ENCODE peak calls at places on chromosomes 6 and 20, in four cellular contexts. One of them, this sample, is unnamed.

GRCh38 chr20:58899518-58899917 is 47.0 kb downstream of the GNAS start:
- DNase-seq in heart right ventricle: no peak
- DNase-seq in esophagus muscularis mucosa: no peak
- DNase-seq in dorsolateral prefrontal cortex: no peak
- DNase-seq in this sample: no peak

GRCh38 chr6:71454083-71454482 is 165.5 kb downstream of the OGFRL1 start:
- DNase-seq in heart right ventricle: no peak
- DNase-seq in esophagus muscularis mucosa: no peak
- DNase-seq in dorsolateral prefrontal cortex: no peak
- DNase-seq in this sample: no peak

GRCh38 chr20:57785061-57785460 is 75.2 kb upstream of the PMEPA1 start:
- DNase-seq in dorsolateral prefrontal cortex: no peak
- DNase-seq in heart right ventricle: no peak
- DNase-seq in esophagus muscularis mucosa: no peak
- DNase-seq in this sample: no peak

GRCh38 chr20:44809380-44810060 is 826 bp downstream of the RIMS4 start:
- DNase-seq in dorsolateral prefrontal cortex: no peak
- DNase-seq in esophagus muscularis mucosa: no peak
- DNase-seq in heart right ventricle: no peak
- DNase-seq in this sample: no peak

GRCh38 chr6:89122625-89123024 is 4.8 kb upstream of the SRSF12 start:
- DNase-seq in dorsolateral prefrontal cortex: no peak
- DNase-seq in heart right ventricle: no peak
- DNase-seq in esophagus muscularis mucosa: no peak
- DNase-seq in this sample: no peak

GRCh38 chr20:18533978-18534644 is 26.4 kb downstream of the SEC23B start:
- DNase-seq in esophagus muscularis mucosa: no peak
- DNase-seq in heart right ventricle: no peak
- DNase-seq in dorsolateral prefrontal cortex: no peak
- DNase-seq in this sample: no peak

GRCh38 chr6:158938811-158939254 is 61.2 kb downstream of the RSPH3 start:
- DNase-seq in esophagus muscularis mucosa: no peak
- DNase-seq in dorsolateral prefrontal cortex: no peak
- DNase-seq in heart right ventricle: no peak
- DNase-seq in this sample: no peak

GRCh38 chr20:51128198-51128597 is 105.3 kb upstream of the KCNG1 start:
- DNase-seq in esophagus muscularis mucosa: no peak
- DNase-seq in heart right ventricle: no peak
- DNase-seq in dorsolateral prefrontal cortex: no peak
- DNase-seq in this sample: no peak

GRCh38 chr6:37303891-37304503 is 46.1 kb upstream of the TMEM217 start:
- DNase-seq in dorsolateral prefrontal cortex: no peak
- DNase-seq in esophagus muscularis mucosa: no peak
- DNase-seq in heart right ventricle: no peak
- DNase-seq in this sample: no peak

GRCh38 chr20:10537850-10538480 is 102.9 kb downstream of the SLX4IP start:
- DNase-seq in heart right ventricle: no peak
- DNase-seq in esophagus muscularis mucosa: no peak
- DNase-seq in dorsolateral prefrontal cortex: no peak
- DNase-seq in this sample: no peak

GRCh38 chr20:45967551-45968080 is 4.4 kb downstream of the ZNF335 start:
- DNase-seq in heart right ventricle: no peak
- DNase-seq in esophagus muscularis mucosa: no peak
- DNase-seq in dorsolateral prefrontal cortex: no peak
- DNase-seq in this sample: no peak

GRCh38 chr6:56866917-56867522 is 87.9 kb upstream of the BEND6 start:
- DNase-seq in heart right ventricle: no peak
- DNase-seq in esophagus muscularis mucosa: no peak
- DNase-seq in dorsolateral prefrontal cortex: no peak
- DNase-seq in this sample: no peak

GRCh38 chr6:95094751-95095150 is 482.6 kb upstream of the MANEA start:
- DNase-seq in heart right ventricle: no peak
- DNase-seq in esophagus muscularis mucosa: no peak
- DNase-seq in dorsolateral prefrontal cortex: no peak
- DNase-seq in this sample: no peak

GRCh38 chr20:4661191-4661590 is 60.5 kb upstream of the PRND start:
- DNase-seq in esophagus muscularis mucosa: no peak
- DNase-seq in dorsolateral prefrontal cortex: no peak
- DNase-seq in heart right ventricle: no peak
- DNase-seq in this sample: no peak

GRCh38 chr6:47308223-47308567 is 1.5 kb downstream of the TNFRSF21 start:
- DNase-seq in heart right ventricle: no peak
- DNase-seq in dorsolateral prefrontal cortex: no peak
- DNase-seq in esophagus muscularis mucosa: peak
- DNase-seq in this sample: no peak
- H3K27ac ChIP-seq in heart right ventricle: peak
- H3K27ac ChIP-seq in dorsolateral prefrontal cortex: peak
- H3K27ac ChIP-seq in esophagus muscularis mucosa: peak
- H3K27ac ChIP-seq in this sample: no peak

GRCh38 chr6:167968091-167968490 is 29.4 kb upstream of the KIF25 start:
- DNase-seq in heart right ventricle: no peak
- DNase-seq in esophagus muscularis mucosa: no peak
- DNase-seq in dorsolateral prefrontal cortex: no peak
- DNase-seq in this sample: no peak
- TF ChIP-seq CTCF in heart right ventricle: no peak
- TF ChIP-seq CTCF in esophagus muscularis mucosa: peak
- TF ChIP-seq CTCF in dorsolateral prefrontal cortex: peak
- TF ChIP-seq CTCF in this sample: no peak

GRCh38 chr20:37610203-37610798 is 82.6 kb upstream of the BLCAP start:
- DNase-seq in dorsolateral prefrontal cortex: no peak
- DNase-seq in esophagus muscularis mucosa: no peak
- DNase-seq in heart right ventricle: no peak
- DNase-seq in this sample: no peak
- H3K27ac ChIP-seq in dorsolateral prefrontal cortex: no peak
- H3K27ac ChIP-seq in esophagus muscularis mucosa: no peak
- H3K27ac ChIP-seq in heart right ventricle: no peak
- H3K27ac ChIP-seq in this sample: no peak

GRCh38 chr20:32232487-32232886 is 24.8 kb downstream of the POFUT1 start:
- DNase-seq in heart right ventricle: no peak
- DNase-seq in dorsolateral prefrontal cortex: no peak
- DNase-seq in esophagus muscularis mucosa: no peak
- DNase-seq in this sample: no peak

GRCh38 chr20:32231847-32232246 is 24.2 kb downstream of the POFUT1 start:
- DNase-seq in heart right ventricle: no peak
- DNase-seq in dorsolateral prefrontal cortex: no peak
- DNase-seq in esophagus muscularis mucosa: no peak
- DNase-seq in this sample: no peak

GRCh38 chr20:32229351-32229750 is 21.7 kb downstream of the POFUT1 start:
- DNase-seq in dorsolateral prefrontal cortex: no peak
- DNase-seq in esophagus muscularis mucosa: no peak
- DNase-seq in heart right ventricle: no peak
- DNase-seq in this sample: no peak

GRCh38 chr20:32230707-32231106 is 23.0 kb downstream of the POFUT1 start:
- DNase-seq in esophagus muscularis mucosa: no peak
- DNase-seq in heart right ventricle: no peak
- DNase-seq in dorsolateral prefrontal cortex: no peak
- DNase-seq in this sample: no peak

DNA sequence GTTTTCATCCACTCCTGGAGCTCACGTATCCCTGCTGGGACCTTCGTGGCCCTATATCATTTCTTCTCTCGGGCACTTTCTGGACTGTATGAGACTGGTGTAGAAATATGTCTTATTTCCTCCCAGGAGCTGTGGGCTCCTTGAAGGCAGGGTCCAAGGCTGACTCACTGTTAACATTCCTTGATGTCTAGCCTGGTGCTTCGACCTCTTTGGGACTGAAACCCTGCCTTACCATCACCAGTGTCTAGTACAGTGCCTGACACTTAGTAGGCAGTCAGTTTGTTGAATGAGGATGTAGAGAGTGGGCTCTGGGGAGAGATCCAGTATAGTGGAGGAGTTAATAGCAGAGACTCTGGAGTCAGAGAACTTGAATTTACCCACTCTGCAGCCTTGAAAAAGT is 23.6 kb downstream of the POFUT1 start:
- DNase-seq in esophagus muscularis mucosa: no peak
- DNase-seq in dorsolateral prefrontal cortex: no peak
- DNase-seq in heart right ventricle: no peak
- DNase-seq in this sample: no peak
- TF ChIP-seq CTCF in esophagus muscularis mucosa: no peak
- TF ChIP-seq CTCF in dorsolateral prefrontal cortex: no peak
- TF ChIP-seq CTCF in heart right ventricle: no peak
- TF ChIP-seq CTCF in this sample: no peak

GRCh38 chr6:26043389-26044139 is 43.7 kb upstream of the HFE start:
- DNase-seq in dorsolateral prefrontal cortex: peak
- DNase-seq in esophagus muscularis mucosa: peak
- DNase-seq in heart right ventricle: peak
- DNase-seq in this sample: peak
- H3K27ac ChIP-seq in dorsolateral prefrontal cortex: peak
- H3K27ac ChIP-seq in esophagus muscularis mucosa: peak
- H3K27ac ChIP-seq in heart right ventricle: peak
- H3K27ac ChIP-seq in this sample: peak

GRCh38 chr20:47013606-47014005 is 119.0 kb downstream of the EYA2 start:
- DNase-seq in dorsolateral prefrontal cortex: no peak
- DNase-seq in heart right ventricle: no peak
- DNase-seq in esophagus muscularis mucosa: no peak
- DNase-seq in this sample: no peak
- TF ChIP-seq CTCF in dorsolateral prefrontal cortex: no peak
- TF ChIP-seq CTCF in heart right ventricle: no peak
- TF ChIP-seq CTCF in esophagus muscularis mucosa: no peak
- TF ChIP-seq CTCF in this sample: no peak

GRCh38 chr6:36132221-36132895 is 2.0 kb downstream of the MAPK13 start:
- DNase-seq in dorsolateral prefrontal cortex: no peak
- DNase-seq in heart right ventricle: no peak
- DNase-seq in esophagus muscularis mucosa: no peak
- DNase-seq in this sample: no peak
- H3K27ac ChIP-seq in dorsolateral prefrontal cortex: peak
- H3K27ac ChIP-seq in heart right ventricle: no peak
- H3K27ac ChIP-seq in esophagus muscularis mucosa: no peak
- H3K27ac ChIP-seq in this sample: no peak

GRCh38 chr20:62500237-62500864 is 24.6 kb upstream of the GATA5 start:
- DNase-seq in heart right ventricle: peak
- DNase-seq in dorsolateral prefrontal cortex: peak
- DNase-seq in esophagus muscularis mucosa: peak
- DNase-seq in this sample: peak

GRCh38 chr20:62503414-62504178 is 27.8 kb upstream of the GATA5 start:
- DNase-seq in esophagus muscularis mucosa: no peak
- DNase-seq in heart right ventricle: no peak
- DNase-seq in dorsolateral prefrontal cortex: no peak
- DNase-seq in this sample: no peak

GRCh38 chr20:62501801-62502495 is 26.2 kb upstream of the GATA5 start:
- DNase-seq in heart right ventricle: no peak
- DNase-seq in esophagus muscularis mucosa: no peak
- DNase-seq in dorsolateral prefrontal cortex: no peak
- DNase-seq in this sample: no peak

GRCh38 chr20:62504323-62504722 is 28.5 kb upstream of the GATA5 start:
- DNase-seq in dorsolateral prefrontal cortex: no peak
- DNase-seq in heart right ventricle: no peak
- DNase-seq in esophagus muscularis mucosa: no peak
- DNase-seq in this sample: no peak

DNA sequence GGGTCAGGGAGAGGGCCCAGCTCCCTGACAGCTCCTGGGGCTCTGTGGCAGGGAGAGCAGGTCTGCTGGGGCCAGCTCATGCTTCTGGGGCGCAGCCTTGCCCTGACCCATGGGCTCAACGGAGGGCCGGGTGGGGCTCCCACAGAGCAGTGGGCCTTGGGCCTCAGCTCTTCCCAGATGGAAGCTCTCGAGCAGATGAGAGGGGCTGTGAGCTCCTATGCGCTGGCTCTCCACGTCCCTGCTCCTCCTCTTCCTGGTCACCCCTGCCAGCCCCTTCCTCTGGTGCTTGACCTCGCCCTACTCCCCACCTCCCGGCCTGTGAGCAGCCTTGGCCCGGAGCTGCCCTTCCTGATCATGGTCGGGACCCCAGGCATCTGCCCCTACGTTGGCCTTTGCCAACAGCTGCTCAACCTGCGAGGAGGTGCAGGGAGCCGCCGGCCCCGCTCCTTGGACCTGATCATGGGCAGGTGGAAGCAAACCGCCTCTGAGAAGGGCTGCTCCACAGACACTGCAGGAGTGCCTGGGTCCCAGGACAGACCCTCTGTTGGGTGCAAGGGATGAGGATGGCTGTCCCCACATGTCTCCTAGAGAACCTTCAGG is 26.8 kb upstream of the GATA5 start:
- DNase-seq in heart right ventricle: no peak
- DNase-seq in dorsolateral prefrontal cortex: no peak
- DNase-seq in esophagus muscularis mucosa: no peak
- DNase-seq in this sample: no peak
- TF ChIP-seq CTCF in heart right ventricle: no peak
- TF ChIP-seq CTCF in dorsolateral prefrontal cortex: no peak
- TF ChIP-seq CTCF in esophagus muscularis mucosa: no peak
- TF ChIP-seq CTCF in this sample: no peak

This sample was measured in tibial nerve.